ENCODE peak calls at places on chromosomes 12 and 14, in eight cellular contexts. J, O, U, K, M, R, E and F are unnamed samples.

GRCh38 chr12:69141074-69141473 is 98.3 kb upstream of the CPSF6 start:
- DNase-seq in J (no peak), U (no peak), R (no peak), O (no peak), E (no peak), M (no peak), K (no peak), F (no peak)

GRCh38 chr14:91284791-91285548 is 40.5 kb upstream of the GPR68 start:
- DNase-seq in R (no peak), E (no peak), U (no peak), J (no peak), O (no peak), K (no peak), M (peak), F (no peak)

GRCh38 chr12:11904124-11904523 is 166.6 kb upstream of the BCL2L14 start:
- DNase-seq in K (no peak), E (no peak), R (no peak), U (no peak), J (no peak), O (no peak), M (no peak), F (no peak)

GRCh38 chr12:6038160-6038559 is 86.3 kb downstream of the VWF start:
- DNase-seq in U (peak), E (peak), J (no peak), K (no peak), M (peak), R (no peak), O (peak), F (peak)

GRCh38 chr12:112907415-112908157 is 824 bp downstream of the OAS1 start:
- DNase-seq in U (no peak), R (no peak), M (no peak), J (no peak), O (no peak), E (no peak), K (no peak), F (peak)

GRCh38 chr14:55399912-55400311 is 11.7 kb downstream of the ATG14 start:
- DNase-seq in U (no peak), J (no peak), E (no peak), K (no peak), O (peak), R (no peak), M (peak), F (no peak)

GRCh38 chr12:58459191-58459590 is 461.1 kb downstream of the LRIG3 start:
- DNase-seq in M (no peak), E (no peak), O (peak), K (no peak), U (no peak), J (no peak), R (no peak), F (no peak)

GRCh38 chr12:119942386-119942785 is 46.6 kb upstream of the BICDL1 start:
- DNase-seq in E (no peak), O (no peak), R (no peak), U (no peak), J (no peak), K (no peak), M (no peak), F (no peak)

GRCh38 chr14:24605435-24606190 is 3.9 kb downstream of the GZMH start:
- DNase-seq in K (no peak), U (peak), M (no peak), R (peak), J (peak), O (no peak), E (no peak), F (peak)

GRCh38 chr12:122983789-122984515 is 3.5 kb downstream of the ARL6IP4 start:
- DNase-seq in E (no peak), M (peak), K (no peak), J (no peak), R (no peak), U (no peak), O (no peak), F (no peak)